ENCODE peak calls at places on chromosome 13, in six cellular contexts. One of them, this sample, is unnamed.

GRCh38 chr13:49749852-49750251 is 42.6 kb downstream of the KPNA3 start:
- DNase-seq in thoracic aorta: no peak
- DNase-seq in mesendoderm: no peak
- DNase-seq in K562: no peak
- DNase-seq in ovary: no peak
- DNase-seq in right cardiac atrium: no peak
- DNase-seq in this sample: no peak

GRCh38 chr13:111337206-111337605 is 16.8 kb downstream of the TEX29 start:
- DNase-seq in thoracic aorta: no peak
- DNase-seq in mesendoderm: no peak
- DNase-seq in K562: no peak
- DNase-seq in ovary: no peak
- DNase-seq in right cardiac atrium: no peak
- DNase-seq in this sample: no peak

GRCh38 chr13:77506874-77507273 is 28.6 kb upstream of the SCEL start:
- DNase-seq in thoracic aorta: no peak
- DNase-seq in mesendoderm: no peak
- DNase-seq in K562: no peak
- DNase-seq in ovary: no peak
- DNase-seq in right cardiac atrium: no peak
- DNase-seq in this sample: no peak

GRCh38 chr13:97179501-97179900 is 42.6 kb upstream of the MBNL2 start:
- DNase-seq in thoracic aorta: no peak
- DNase-seq in mesendoderm: peak; percentile 21
- DNase-seq in K562: no peak
- DNase-seq in ovary: no peak
- DNase-seq in right cardiac atrium: no peak
- DNase-seq in this sample: no peak

GRCh38 chr13:30340367-30341184 is 33.2 kb upstream of the KATNAL1 start:
- DNase-seq in thoracic aorta: peak; percentile 38
- DNase-seq in mesendoderm: peak; percentile 57
- DNase-seq in K562: peak; percentile 66
- DNase-seq in ovary: peak; percentile 47
- DNase-seq in right cardiac atrium: peak; percentile 83
- DNase-seq in this sample: no peak

GRCh38 chr13:62537593-62537992 is 1121.9 kb upstream of the PCDH20 start:
- DNase-seq in thoracic aorta: no peak
- DNase-seq in mesendoderm: no peak
- DNase-seq in K562: no peak
- DNase-seq in ovary: no peak
- DNase-seq in right cardiac atrium: no peak
- DNase-seq in this sample: no peak

GRCh38 chr13:39422845-39423565 is 180.0 kb downstream of the LHFPL6 start:
- DNase-seq in thoracic aorta: no peak
- DNase-seq in mesendoderm: no peak
- DNase-seq in K562: no peak
- DNase-seq in ovary: no peak
- DNase-seq in right cardiac atrium: no peak
- DNase-seq in this sample: no peak

GRCh38 chr13:58935689-58936088 is 1228.0 kb downstream of the DIAPH3 start:
- DNase-seq in thoracic aorta: no peak
- DNase-seq in mesendoderm: no peak
- DNase-seq in K562: no peak
- DNase-seq in ovary: no peak
- DNase-seq in right cardiac atrium: peak; percentile 25
- DNase-seq in this sample: no peak

GRCh38 chr13:109274188-109274821 is 512.1 kb downstream of the IRS2 start:
- DNase-seq in thoracic aorta: no peak
- DNase-seq in mesendoderm: peak; percentile 99
- DNase-seq in K562: no peak
- DNase-seq in ovary: no peak
- DNase-seq in right cardiac atrium: no peak
- DNase-seq in this sample: peak; percentile 95

GRCh38 chr13:20118268-20119140 is 42.3 kb downstream of the GJA3 start:
- DNase-seq in thoracic aorta: no peak
- DNase-seq in mesendoderm: peak; percentile 57
- DNase-seq in K562: peak; percentile 72
- DNase-seq in ovary: peak; percentile 76
- DNase-seq in right cardiac atrium: peak; percentile 90
- DNase-seq in this sample: no peak

GRCh38 chr13:69264362-69265334 is 843.0 kb upstream of the ATXN8OS start:
- DNase-seq in thoracic aorta: no peak
- DNase-seq in mesendoderm: peak; percentile 3
- DNase-seq in K562: peak; percentile 5
- DNase-seq in ovary: no peak
- DNase-seq in right cardiac atrium: no peak
- DNase-seq in this sample: no peak

GRCh38 chr13:43543331-43543730 is 243.4 kb downstream of the ENOX1 start:
- DNase-seq in thoracic aorta: no peak
- DNase-seq in mesendoderm: no peak
- DNase-seq in K562: no peak
- DNase-seq in ovary: no peak
- DNase-seq in right cardiac atrium: no peak
- DNase-seq in this sample: no peak

GRCh38 chr13:51453959-51454703 is 1.3 kb upstream of the INTS6 start:
- DNase-seq in thoracic aorta: no peak
- DNase-seq in mesendoderm: peak; percentile 61
- DNase-seq in K562: peak; percentile 12
- DNase-seq in ovary: peak; percentile 38
- DNase-seq in right cardiac atrium: no peak
- DNase-seq in this sample: no peak

GRCh38 chr13:27622881-27623280 is 1.2 kb downstream of the POLR1D start:
- DNase-seq in thoracic aorta: no peak
- DNase-seq in mesendoderm: no peak
- DNase-seq in K562: no peak
- DNase-seq in ovary: peak; percentile 35
- DNase-seq in right cardiac atrium: no peak
- DNase-seq in this sample: no peak

GRCh38 chr13:20711301-20712044 is 8.0 kb downstream of the IL17D start:
- DNase-seq in thoracic aorta: no peak
- DNase-seq in mesendoderm: peak; percentile 88
- DNase-seq in K562: no peak
- DNase-seq in ovary: no peak
- DNase-seq in right cardiac atrium: no peak
- DNase-seq in this sample: no peak

GRCh38 chr13:85597790-85598500 is 201.3 kb downstream of the SLITRK6 start:
- DNase-seq in thoracic aorta: no peak
- DNase-seq in mesendoderm: no peak
- DNase-seq in K562: no peak
- DNase-seq in ovary: no peak
- DNase-seq in right cardiac atrium: no peak
- DNase-seq in this sample: no peak

GRCh38 chr13:106561551-106562170 is 6.3 kb downstream of the ARGLU1 start:
- DNase-seq in thoracic aorta: no peak
- DNase-seq in mesendoderm: peak; percentile 30
- DNase-seq in K562: no peak
- DNase-seq in ovary: no peak
- DNase-seq in right cardiac atrium: no peak
- DNase-seq in this sample: no peak

GRCh38 chr13:110524484-110525254 is 36.9 kb downstream of the RAB20 start:
- DNase-seq in thoracic aorta: no peak
- DNase-seq in mesendoderm: no peak
- DNase-seq in K562: no peak
- DNase-seq in ovary: no peak
- DNase-seq in right cardiac atrium: peak; percentile 93
- DNase-seq in this sample: no peak

GRCh38 chr13:33349314-33349995 is 63.9 kb upstream of the STARD13 start:
- DNase-seq in thoracic aorta: no peak
- DNase-seq in mesendoderm: peak; percentile 43
- DNase-seq in K562: no peak
- DNase-seq in ovary: no peak
- DNase-seq in right cardiac atrium: peak; percentile 70
- DNase-seq in this sample: no peak

GRCh38 chr13:88648598-88649373 is 977.6 kb downstream of the SLITRK5 start:
- DNase-seq in thoracic aorta: no peak
- DNase-seq in mesendoderm: no peak
- DNase-seq in K562: no peak
- DNase-seq in ovary: no peak
- DNase-seq in right cardiac atrium: no peak
- DNase-seq in this sample: no peak

GRCh38 chr13:95948646-95949045 is 104.6 kb downstream of the UGGT2 start:
- DNase-seq in thoracic aorta: no peak
- DNase-seq in mesendoderm: no peak
- DNase-seq in K562: no peak
- DNase-seq in ovary: no peak
- DNase-seq in right cardiac atrium: no peak
- DNase-seq in this sample: no peak

GRCh38 chr13:75432811-75433244 is 49.1 kb downstream of the TBC1D4 start:
- DNase-seq in thoracic aorta: no peak
- DNase-seq in mesendoderm: no peak
- DNase-seq in K562: no peak
- DNase-seq in ovary: no peak
- DNase-seq in right cardiac atrium: no peak
- DNase-seq in this sample: no peak

GRCh38 chr13:56299650-56300049 is 841.1 kb upstream of the PRR20A start:
- DNase-seq in thoracic aorta: no peak
- DNase-seq in mesendoderm: no peak
- DNase-seq in K562: no peak
- DNase-seq in ovary: no peak
- DNase-seq in right cardiac atrium: no peak
- DNase-seq in this sample: no peak

GRCh38 chr13:33213797-33214196 is 71.8 kb downstream of the STARD13 start:
- DNase-seq in thoracic aorta: no peak
- DNase-seq in mesendoderm: no peak
- DNase-seq in K562: no peak
- DNase-seq in ovary: no peak
- DNase-seq in right cardiac atrium: no peak
- DNase-seq in this sample: no peak

GRCh38 chr13:100464006-100464405 is 124.6 kb downstream of the GGACT start:
- DNase-seq in thoracic aorta: no peak
- DNase-seq in mesendoderm: no peak
- DNase-seq in K562: no peak
- DNase-seq in ovary: no peak
- DNase-seq in right cardiac atrium: no peak
- DNase-seq in this sample: no peak

DNA sequence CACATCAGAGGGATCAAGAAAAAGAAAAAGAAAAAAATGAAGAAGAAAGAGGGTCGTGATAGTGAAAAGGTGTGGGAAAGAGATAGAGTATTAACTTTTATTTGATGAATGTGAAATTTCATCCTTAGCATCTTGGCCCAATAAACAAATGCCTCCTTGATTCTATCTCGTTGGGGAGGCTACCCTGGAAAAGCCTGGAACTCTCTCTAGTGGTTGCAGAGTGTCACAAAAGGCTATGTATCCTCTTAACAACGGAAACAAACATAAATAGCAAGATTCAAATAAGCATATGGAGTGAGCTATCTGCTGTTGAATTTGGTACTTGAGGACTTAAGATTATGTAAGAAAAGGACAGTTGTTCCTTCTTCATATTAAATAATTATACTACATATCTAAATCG is 557.4 kb downstream of the DCT start:
- DNase-seq in thoracic aorta: no peak
- DNase-seq in mesendoderm: peak; percentile 8
- DNase-seq in K562: no peak
- DNase-seq in ovary: no peak
- DNase-seq in right cardiac atrium: no peak
- DNase-seq in this sample: no peak
- H3K4me1 ChIP-seq in thoracic aorta: no peaks in the 10 kb centered on the region
- H3K4me1 ChIP-seq in mesendoderm: no peaks in the 10 kb centered on the region
- H3K4me1 ChIP-seq in K562: no peaks in the 10 kb centered on the region
- H3K4me1 ChIP-seq in ovary: no peaks in the 10 kb centered on the region
- H3K4me1 ChIP-seq in right cardiac atrium: no peaks in the 10 kb centered on the region
- H3K4me1 ChIP-seq in this sample: no peaks in the 10 kb centered on the region

GRCh38 chr13:47332149-47332548 is 435.3 kb upstream of the HTR2A start:
- DNase-seq in thoracic aorta: no peak
- DNase-seq in mesendoderm: no peak
- DNase-seq in K562: no peak
- DNase-seq in ovary: no peak
- DNase-seq in right cardiac atrium: no peak
- DNase-seq in this sample: no peak
- H3K4me1 ChIP-seq in thoracic aorta: peaks cover 3% of the 10 kb centered on the region
- H3K4me1 ChIP-seq in mesendoderm: no peaks in the 10 kb centered on the region
- H3K4me1 ChIP-seq in K562: no peaks in the 10 kb centered on the region
- H3K4me1 ChIP-seq in ovary: no peaks in the 10 kb centered on the region
- H3K4me1 ChIP-seq in right cardiac atrium: no peaks in the 10 kb centered on the region
- H3K4me1 ChIP-seq in this sample: no peaks in the 10 kb centered on the region

GRCh38 chr13:79486433-79487188 is 5.7 kb downstream of the NDFIP2 start:
- DNase-seq in thoracic aorta: no peak
- DNase-seq in mesendoderm: no peak
- DNase-seq in K562: no peak
- DNase-seq in ovary: no peak
- DNase-seq in right cardiac atrium: no peak
- DNase-seq in this sample: no peak
- H3K4me1 ChIP-seq in thoracic aorta: peaks cover 21% of the 10 kb centered on the region
- H3K4me1 ChIP-seq in mesendoderm: peaks cover 12% of the 10 kb centered on the region
- H3K4me1 ChIP-seq in K562: no peaks in the 10 kb centered on the region
- H3K4me1 ChIP-seq in ovary: no peaks in the 10 kb centered on the region
- H3K4me1 ChIP-seq in right cardiac atrium: peaks cover 4% of the 10 kb centered on the region
- H3K4me1 ChIP-seq in this sample: no peaks in the 10 kb centered on the region

GRCh38 chr13:35600137-35600536 is 123.6 kb upstream of the MAB21L1 start:
- DNase-seq in thoracic aorta: no peak
- DNase-seq in mesendoderm: no peak
- DNase-seq in K562: no peak
- DNase-seq in ovary: no peak
- DNase-seq in right cardiac atrium: no peak
- DNase-seq in this sample: no peak

GRCh38 chr13:35599385-35599784 is 122.9 kb upstream of the MAB21L1 start:
- DNase-seq in thoracic aorta: no peak
- DNase-seq in mesendoderm: peak; percentile 61
- DNase-seq in K562: no peak
- DNase-seq in ovary: no peak
- DNase-seq in right cardiac atrium: no peak
- DNase-seq in this sample: no peak

GRCh38 chr13:35598233-35598632 is 121.7 kb upstream of the MAB21L1 start:
- DNase-seq in thoracic aorta: no peak
- DNase-seq in mesendoderm: no peak
- DNase-seq in K562: no peak
- DNase-seq in ovary: no peak
- DNase-seq in right cardiac atrium: no peak
- DNase-seq in this sample: no peak

GRCh38 chr13:35597451-35597850 is 121.0 kb upstream of the MAB21L1 start:
- DNase-seq in thoracic aorta: no peak
- DNase-seq in mesendoderm: no peak
- DNase-seq in K562: no peak
- DNase-seq in ovary: no peak
- DNase-seq in right cardiac atrium: no peak
- DNase-seq in this sample: no peak

DNA sequence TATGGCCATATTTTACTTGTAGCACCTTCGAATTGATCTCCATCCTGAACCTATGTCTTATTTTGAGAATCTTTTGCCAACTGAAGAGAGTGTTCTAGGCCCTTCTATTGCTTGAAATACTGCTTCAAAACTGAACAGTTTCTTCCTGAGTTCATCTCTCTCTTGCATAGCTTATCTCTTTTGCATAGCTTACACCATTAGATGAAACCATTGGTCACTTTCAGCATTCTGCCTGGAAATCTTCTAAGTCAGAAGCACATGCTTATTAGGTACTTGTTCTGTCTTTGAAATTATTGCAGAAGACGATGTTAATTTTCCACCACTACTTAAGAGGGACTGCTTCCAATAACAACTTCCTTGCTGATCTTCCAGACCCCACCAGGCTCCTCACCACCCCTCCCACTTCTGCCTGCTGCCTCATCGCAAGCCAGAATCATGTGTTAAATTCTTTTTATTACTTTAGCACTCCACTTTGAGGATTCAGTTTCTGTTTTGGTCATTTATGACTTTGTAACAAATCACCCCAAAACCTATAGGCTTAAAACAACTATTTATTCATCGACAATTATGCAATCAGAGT is 122.4 kb upstream of the MAB21L1 start:
- DNase-seq in thoracic aorta: no peak
- DNase-seq in mesendoderm: no peak
- DNase-seq in K562: no peak
- DNase-seq in ovary: no peak
- DNase-seq in right cardiac atrium: no peak
- DNase-seq in this sample: no peak
- H3K4me1 ChIP-seq in thoracic aorta: peaks cover 16% of the 10 kb centered on the region
- H3K4me1 ChIP-seq in mesendoderm: peaks cover 2% of the 10 kb centered on the region
- H3K4me1 ChIP-seq in K562: no peaks in the 10 kb centered on the region
- H3K4me1 ChIP-seq in ovary: peaks cover 2% of the 10 kb centered on the region
- H3K4me1 ChIP-seq in right cardiac atrium: peaks cover 6% of the 10 kb centered on the region
- H3K4me1 ChIP-seq in this sample: no peaks in the 10 kb centered on the region

This sample was measured in NT2/D1.